ENCODE peak calls at places on chromosomes 11 and 22, in nine cellular contexts. K is RWPE1; A is KG1; G is NCI-H1930; Z is C1 segment of cervical spinal cord; Y is DMS53; D is A673; H is fibroblast of lung; F is activated effector memory CD4-positive, alpha-beta T cell treated with anti-CD3 and anti-CD28 coated beads, Interleukin-2, amount 50 U/mL, for 16 hours. Q is an unnamed sample.

GRCh38 chr11:102882389-102883024 is 7.7 kb upstream of the MMP12 start:
- DNase-seq in K (no peak), A (no peak), G (no peak), Z (no peak), Y (peak), D (no peak), H (no peak), F (no peak), Q (no peak)

GRCh38 chr11:128471138-128471661 is 116.2 kb downstream of the ETS1 start:
- DNase-seq in K (no peak), A (peak), G (no peak), Z (no peak), Y (peak), D (no peak), H (no peak), F (peak), Q (no peak)

GRCh38 chr11:125091877-125092664 is 19.4 kb downstream of the TMEM218 start:
- DNase-seq in K (no peak), A (no peak), G (no peak), Z (no peak), Y (no peak), D (no peak), H (no peak), F (no peak), Q (no peak)

GRCh38 chr22:25484498-25484897 is 80.0 kb upstream of the GRK3 start:
- DNase-seq in K (no peak), A (no peak), G (no peak), Z (no peak), Y (no peak), D (no peak), H (no peak), F (no peak), Q (no peak)

GRCh38 chr22:47793304-47794101 is 1031.1 kb downstream of the TBC1D22A start:
- DNase-seq in K (no peak), A (no peak), G (no peak), Z (no peak), Y (no peak), D (no peak), H (no peak), F (no peak), Q (no peak)

GRCh38 chr11:131099013-131099412 is 182.7 kb upstream of the SNX19 start:
- DNase-seq in K (peak), A (no peak), G (no peak), Z (no peak), Y (peak), D (no peak), H (peak), F (no peak), Q (no peak)

GRCh38 chr11:115408036-115408911 is 95.9 kb downstream of the CADM1 start:
- DNase-seq in K (no peak), A (no peak), G (no peak), Z (no peak), Y (no peak), D (no peak), H (peak), F (no peak), Q (peak)

GRCh38 chr22:33330534-33330933 is 272.4 kb upstream of the SYN3 start:
- DNase-seq in K (no peak), A (no peak), G (no peak), Z (no peak), Y (no peak), D (no peak), H (no peak), F (no peak), Q (no peak)

GRCh38 chr11:67393437-67393836 is 1.7 kb downstream of the RAD9A start:
- DNase-seq in K (no peak), A (no peak), G (no peak), Z (no peak), Y (no peak), D (no peak), H (no peak), F (no peak), Q (no peak)

GRCh38 chr22:46469701-46470100 is 67.7 kb downstream of the CELSR1 start:
- DNase-seq in K (no peak), A (no peak), G (no peak), Z (no peak), Y (peak), D (no peak), H (no peak), F (no peak), Q (no peak)

GRCh38 chr11:74672956-74673895 is 58.0 kb downstream of the CHRDL2 start:
- DNase-seq in K (peak), A (no peak), G (no peak), Z (no peak), Y (no peak), D (peak), H (peak), F (no peak), Q (no peak)

GRCh38 chr11:44236261-44236660 is 73.7 kb downstream of the ALX4 start:
- DNase-seq in K (no peak), A (no peak), G (no peak), Z (no peak), Y (no peak), D (no peak), H (no peak), F (no peak), Q (no peak)

GRCh38 chr11:113398669-113399430 is 11.3 kb downstream of the ANKK1 start:
- DNase-seq in K (no peak), A (no peak), G (no peak), Z (no peak), Y (no peak), D (no peak), H (no peak), F (no peak), Q (no peak)

GRCh38 chr11:791658-792534 is 2.0 kb upstream of the CEND1 start:
- DNase-seq in K (no peak), A (no peak), G (no peak), Z (no peak), Y (no peak), D (no peak), H (no peak), F (no peak), Q (no peak)

GRCh38 chr11:122234257-122234656 is 118.2 kb upstream of the BLID start:
- DNase-seq in K (no peak), A (no peak), G (no peak), Z (no peak), Y (no peak), D (no peak), H (no peak), F (no peak), Q (no peak)

GRCh38 chr22:20428496-20429253 is 8.9 kb downstream of the SCARF2 start:
- DNase-seq in K (no peak), A (no peak), G (no peak), Z (no peak), Y (no peak), D (no peak), H (no peak), F (peak), Q (no peak)

GRCh38 chr11:123178166-123178565 is 16.9 kb downstream of the CLMP start:
- DNase-seq in K (no peak), A (no peak), G (no peak), Z (no peak), Y (no peak), D (no peak), H (no peak), F (no peak), Q (no peak)

GRCh38 chr22:17570851-17571631 is 7.7 kb downstream of the SLC25A18 start:
- DNase-seq in K (peak), A (no peak), G (no peak), Z (peak), Y (no peak), D (peak), H (peak), F (no peak), Q (no peak)

GRCh38 chr11:67117667-67118058 is 1.4 kb upstream of the KDM2A start:
- DNase-seq in K (no peak), A (peak), G (no peak), Z (no peak), Y (peak), D (peak), H (no peak), F (peak), Q (no peak)

GRCh38 chr11:75615709-75616108 is 53.1 kb downstream of the MAP6 start:
- DNase-seq in K (no peak), A (no peak), G (no peak), Z (no peak), Y (no peak), D (peak), H (no peak), F (no peak), Q (no peak)

GRCh38 chr22:32951081-32951806 is 106.9 kb downstream of the SYN3 start:
- DNase-seq in K (no peak), A (no peak), G (no peak), Z (no peak), Y (no peak), D (peak), H (no peak), F (no peak), Q (no peak)

GRCh38 chr11:124329787-124330478 is 9.9 kb upstream of the OR8D2 start:
- DNase-seq in K (no peak), A (no peak), G (no peak), Z (no peak), Y (peak), D (peak), H (peak), F (no peak), Q (no peak)

GRCh38 chr22:38218661-38219331 is 17.0 kb downstream of the MAFF start:
- DNase-seq in K (peak), A (no peak), G (no peak), Z (no peak), Y (peak), D (peak), H (peak), F (peak), Q (peak)

GRCh38 chr11:76763573-76764348 is 19.4 kb upstream of the TSKU start:
- DNase-seq in K (peak), A (no peak), G (no peak), Z (no peak), Y (peak), D (peak), H (peak), F (peak), Q (no peak)

GRCh38 chr11:93652679-93653078 is 8.8 kb upstream of the CEP295 start:
- DNase-seq in K (no peak), A (no peak), G (no peak), Z (no peak), Y (no peak), D (no peak), H (no peak), F (no peak), Q (no peak)

GRCh38 chr11:122743949-122744876 is 88.7 kb downstream of the UBASH3B start:
- DNase-seq in K (no peak), A (peak), G (no peak), Z (no peak), Y (no peak), D (no peak), H (no peak), F (peak), Q (no peak)

GRCh38 chr11:4118107-4118506 is 23.5 kb downstream of the RRM1 start:
- DNase-seq in K (no peak), A (no peak), G (no peak), Z (no peak), Y (no peak), D (no peak), H (peak), F (no peak), Q (no peak)

GRCh38 chr11:62546244-62546936 is at the start of gene AHNAK:
- DNase-seq in K (peak), A (no peak), G (no peak), Z (peak), Y (peak), D (peak), H (peak), F (peak), Q (no peak)

GRCh38 chr11:35525501-35526175 is at the start of gene PAMR1:
- DNase-seq in K (peak), A (no peak), G (no peak), Z (no peak), Y (peak), D (peak), H (peak), F (no peak), Q (no peak)

Q was measured in COLO829.